ENCODE peak calls at places on chromosomes 11 and 22, in eight cellular contexts. One of them, this sample, is unnamed.

GRCh38 chr22:20441631-20442484 is 4.2 kb upstream of the SCARF2 start:
- DNase-seq in ovary: no peak
- DNase-seq in heart right ventricle: no peak
- DNase-seq in pancreas: no peak
- DNase-seq in progenitor cell of endocrine pancreas: no peak
- DNase-seq in BE2C: peak
- DNase-seq in upper lobe of right lung: no peak
- DNase-seq in cardiac muscle cell: peak
- DNase-seq in this sample: no peak

GRCh38 chr11:77593883-77594282 is 4.1 kb downstream of the AQP11 start:
- DNase-seq in upper lobe of right lung: no peak
- DNase-seq in heart right ventricle: no peak
- DNase-seq in BE2C: no peak
- DNase-seq in progenitor cell of endocrine pancreas: no peak
- DNase-seq in cardiac muscle cell: no peak
- DNase-seq in pancreas: no peak
- DNase-seq in ovary: no peak
- DNase-seq in this sample: no peak

GRCh38 chr11:66328036-66328306 is 8.3 kb downstream of the RIN1 start:
- DNase-seq in cardiac muscle cell: no peak
- DNase-seq in heart right ventricle: no peak
- DNase-seq in pancreas: no peak
- DNase-seq in upper lobe of right lung: no peak
- DNase-seq in progenitor cell of endocrine pancreas: no peak
- DNase-seq in BE2C: no peak
- DNase-seq in ovary: no peak
- DNase-seq in this sample: no peak

GRCh38 chr11:95514386-95515145 is 275.0 kb downstream of the FAM76B start:
- DNase-seq in ovary: no peak
- DNase-seq in cardiac muscle cell: no peak
- DNase-seq in upper lobe of right lung: no peak
- DNase-seq in heart right ventricle: no peak
- DNase-seq in progenitor cell of endocrine pancreas: no peak
- DNase-seq in BE2C: no peak
- DNase-seq in pancreas: no peak
- DNase-seq in this sample: no peak

GRCh38 chr11:2760196-2760871 is 60.5 kb upstream of the KCNQ1OT1 start:
- DNase-seq in upper lobe of right lung: peak
- DNase-seq in pancreas: no peak
- DNase-seq in progenitor cell of endocrine pancreas: peak
- DNase-seq in heart right ventricle: no peak
- DNase-seq in BE2C: no peak
- DNase-seq in cardiac muscle cell: no peak
- DNase-seq in ovary: peak
- DNase-seq in this sample: no peak

GRCh38 chr11:43868852-43869567 is 11.6 kb upstream of the ALKBH3 start:
- DNase-seq in pancreas: no peak
- DNase-seq in ovary: no peak
- DNase-seq in upper lobe of right lung: no peak
- DNase-seq in cardiac muscle cell: peak
- DNase-seq in progenitor cell of endocrine pancreas: no peak
- DNase-seq in heart right ventricle: no peak
- DNase-seq in BE2C: no peak
- DNase-seq in this sample: no peak

GRCh38 chr11:71181566-71181965 is 70.8 kb downstream of the SHANK2 start:
- DNase-seq in progenitor cell of endocrine pancreas: no peak
- DNase-seq in pancreas: no peak
- DNase-seq in heart right ventricle: no peak
- DNase-seq in cardiac muscle cell: no peak
- DNase-seq in upper lobe of right lung: no peak
- DNase-seq in BE2C: no peak
- DNase-seq in ovary: no peak
- DNase-seq in this sample: no peak

GRCh38 chr11:103109818-103110388 is 677 bp downstream of the DYNC2H1 start:
- DNase-seq in progenitor cell of endocrine pancreas: no peak
- DNase-seq in upper lobe of right lung: no peak
- DNase-seq in BE2C: peak
- DNase-seq in ovary: no peak
- DNase-seq in cardiac muscle cell: peak
- DNase-seq in heart right ventricle: no peak
- DNase-seq in pancreas: no peak
- DNase-seq in this sample: no peak

GRCh38 chr11:45885274-45885920 is at the start of gene MAPK8IP1:
- DNase-seq in upper lobe of right lung: no peak
- DNase-seq in pancreas: peak
- DNase-seq in ovary: peak
- DNase-seq in BE2C: peak
- DNase-seq in cardiac muscle cell: peak
- DNase-seq in heart right ventricle: peak
- DNase-seq in progenitor cell of endocrine pancreas: peak
- DNase-seq in this sample: no peak

GRCh38 chr11:1049431-1049891 is 12.9 kb upstream of the MUC6 start:
- DNase-seq in progenitor cell of endocrine pancreas: no peak
- DNase-seq in BE2C: peak
- DNase-seq in ovary: peak
- DNase-seq in cardiac muscle cell: no peak
- DNase-seq in upper lobe of right lung: peak
- DNase-seq in heart right ventricle: peak
- DNase-seq in pancreas: peak
- DNase-seq in this sample: no peak

DNA sequence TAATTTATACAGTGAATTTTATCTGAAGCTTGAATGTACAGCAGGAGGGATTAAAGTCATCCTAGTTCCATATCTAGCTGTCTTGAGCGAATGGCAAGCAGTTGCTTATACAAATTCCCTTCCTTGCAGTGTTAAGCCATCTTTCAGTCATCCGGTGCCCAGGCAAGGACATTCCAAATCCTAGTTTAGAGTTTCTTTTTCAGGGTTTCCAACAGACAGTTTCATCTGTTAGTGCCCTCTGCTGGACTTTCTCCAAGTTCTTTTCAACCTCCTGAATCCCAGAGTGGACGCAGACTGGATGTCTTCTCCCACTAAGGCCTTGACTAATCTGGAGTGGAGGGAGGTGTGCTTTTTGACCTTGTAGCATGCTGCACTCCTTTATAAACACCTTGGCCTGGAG is 45.4 kb downstream of the GRAMD1B start:
- DNase-seq in BE2C: peak
- DNase-seq in ovary: no peak
- DNase-seq in progenitor cell of endocrine pancreas: no peak
- DNase-seq in heart right ventricle: no peak
- DNase-seq in upper lobe of right lung: no peak
- DNase-seq in pancreas: no peak
- DNase-seq in cardiac muscle cell: peak
- DNase-seq in this sample: no peak
- TF ChIP-seq CTCF in BE2C: peak
- TF ChIP-seq CTCF in ovary: no peak
- TF ChIP-seq CTCF in progenitor cell of endocrine pancreas: peak
- TF ChIP-seq CTCF in heart right ventricle: no peak
- TF ChIP-seq CTCF in upper lobe of right lung: no peak
- TF ChIP-seq CTCF in pancreas: no peak
- TF ChIP-seq CTCF in cardiac muscle cell: peak
- TF ChIP-seq CTCF in this sample: no peak

DNA sequence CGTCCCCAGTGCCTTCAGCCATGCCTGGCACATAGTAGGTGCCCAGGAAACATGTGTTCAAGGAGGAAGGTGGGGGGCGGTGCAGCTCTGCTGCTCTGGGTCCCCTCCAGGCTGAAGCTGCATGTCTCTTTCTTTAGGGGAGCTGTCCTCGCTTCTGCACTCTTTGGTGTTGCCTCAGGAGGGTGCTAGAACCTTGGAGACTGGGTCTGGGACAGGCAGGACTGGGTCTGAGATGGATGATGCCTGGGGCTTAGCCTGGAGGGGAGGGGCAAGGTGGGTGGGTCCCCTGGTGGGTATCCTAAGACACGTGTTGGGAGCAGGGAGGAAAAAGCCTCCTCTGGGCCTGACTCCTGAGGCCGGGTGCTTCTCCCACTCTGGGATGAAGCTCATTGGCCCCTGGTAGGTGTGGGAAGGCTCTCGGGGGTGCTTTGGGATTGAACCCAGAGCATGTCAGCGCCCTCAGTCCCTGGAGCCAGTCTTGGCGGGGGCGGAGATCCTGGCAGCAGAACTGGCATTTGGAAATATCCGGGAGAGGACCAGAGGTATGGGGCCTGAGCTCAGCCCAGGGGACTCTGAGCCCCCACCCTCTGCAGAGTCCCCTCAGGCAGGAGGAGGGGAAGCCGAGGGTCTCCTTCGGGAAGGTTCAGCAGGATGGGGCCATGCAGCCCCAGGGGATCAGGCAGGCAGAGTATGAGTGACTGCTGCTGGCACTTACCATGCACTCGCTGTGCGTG is 6.7 kb upstream of the GSTP1 start:
- DNase-seq in upper lobe of right lung: no peak
- DNase-seq in ovary: no peak
- DNase-seq in pancreas: no peak
- DNase-seq in BE2C: peak
- DNase-seq in heart right ventricle: no peak
- DNase-seq in progenitor cell of endocrine pancreas: no peak
- DNase-seq in cardiac muscle cell: no peak
- DNase-seq in this sample: no peak
- TF ChIP-seq CTCF in upper lobe of right lung: no peak
- TF ChIP-seq CTCF in ovary: no peak
- TF ChIP-seq CTCF in pancreas: no peak
- TF ChIP-seq CTCF in BE2C: peak
- TF ChIP-seq CTCF in heart right ventricle: no peak
- TF ChIP-seq CTCF in progenitor cell of endocrine pancreas: no peak
- TF ChIP-seq CTCF in cardiac muscle cell: no peak
- TF ChIP-seq CTCF in this sample: no peak

DNA sequence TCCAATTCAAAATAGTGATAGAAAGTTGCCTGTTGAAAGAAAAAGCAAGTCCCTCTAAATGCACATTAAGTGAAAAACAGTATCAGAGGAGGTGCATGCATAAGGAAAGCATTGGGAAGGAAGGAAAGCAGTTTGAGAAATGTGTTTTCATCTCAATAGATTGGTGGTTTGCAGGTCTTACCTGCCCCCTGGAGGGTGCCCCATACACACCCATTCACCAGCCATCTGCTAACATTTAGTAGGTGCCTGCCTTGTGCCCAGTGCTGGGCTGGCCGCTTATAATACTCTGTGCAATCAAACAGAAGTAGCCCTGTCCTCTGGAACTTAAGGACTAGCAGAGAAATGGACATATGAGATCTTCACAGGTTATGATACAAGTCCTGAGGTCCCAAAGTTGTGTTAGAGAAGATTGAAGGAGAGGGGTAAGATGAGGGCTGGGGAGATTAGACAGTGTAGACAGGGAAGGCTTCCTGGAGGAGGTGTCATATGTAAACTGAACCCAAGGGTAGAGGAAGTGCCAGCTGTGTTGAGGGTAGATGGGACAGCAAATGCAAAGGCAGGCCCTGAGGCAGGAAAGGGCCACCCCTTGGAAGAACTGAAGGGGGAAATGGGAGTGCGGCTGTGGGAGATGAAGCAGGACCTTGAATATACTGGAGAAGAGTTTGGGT is 184.2 kb downstream of the MN1 start:
- DNase-seq in heart right ventricle: no peak
- DNase-seq in pancreas: no peak
- DNase-seq in cardiac muscle cell: no peak
- DNase-seq in upper lobe of right lung: no peak
- DNase-seq in BE2C: no peak
- DNase-seq in ovary: no peak
- DNase-seq in progenitor cell of endocrine pancreas: no peak
- DNase-seq in this sample: no peak
- TF ChIP-seq CTCF in heart right ventricle: no peak
- TF ChIP-seq CTCF in pancreas: no peak
- TF ChIP-seq CTCF in cardiac muscle cell: no peak
- TF ChIP-seq CTCF in upper lobe of right lung: no peak
- TF ChIP-seq CTCF in BE2C: no peak
- TF ChIP-seq CTCF in ovary: no peak
- TF ChIP-seq CTCF in progenitor cell of endocrine pancreas: no peak
- TF ChIP-seq CTCF in this sample: no peak

GRCh38 chr22:46998346-46998745 is 235.9 kb downstream of the TBC1D22A start:
- DNase-seq in cardiac muscle cell: no peak
- DNase-seq in ovary: no peak
- DNase-seq in pancreas: no peak
- DNase-seq in BE2C: no peak
- DNase-seq in upper lobe of right lung: no peak
- DNase-seq in progenitor cell of endocrine pancreas: no peak
- DNase-seq in heart right ventricle: no peak
- DNase-seq in this sample: peak

GRCh38 chr22:46994983-46995382 is 232.5 kb downstream of the TBC1D22A start:
- DNase-seq in BE2C: no peak
- DNase-seq in upper lobe of right lung: no peak
- DNase-seq in cardiac muscle cell: no peak
- DNase-seq in ovary: no peak
- DNase-seq in progenitor cell of endocrine pancreas: no peak
- DNase-seq in pancreas: no peak
- DNase-seq in heart right ventricle: no peak
- DNase-seq in this sample: no peak

GRCh38 chr22:46997311-46997970 is 235.0 kb downstream of the TBC1D22A start:
- DNase-seq in cardiac muscle cell: no peak
- DNase-seq in pancreas: no peak
- DNase-seq in BE2C: no peak
- DNase-seq in upper lobe of right lung: no peak
- DNase-seq in progenitor cell of endocrine pancreas: no peak
- DNase-seq in heart right ventricle: no peak
- DNase-seq in ovary: no peak
- DNase-seq in this sample: peak

GRCh38 chr22:46995501-46996360 is 233.3 kb downstream of the TBC1D22A start:
- DNase-seq in upper lobe of right lung: no peak
- DNase-seq in BE2C: no peak
- DNase-seq in pancreas: no peak
- DNase-seq in ovary: no peak
- DNase-seq in heart right ventricle: no peak
- DNase-seq in cardiac muscle cell: no peak
- DNase-seq in progenitor cell of endocrine pancreas: no peak
- DNase-seq in this sample: peak

DNA sequence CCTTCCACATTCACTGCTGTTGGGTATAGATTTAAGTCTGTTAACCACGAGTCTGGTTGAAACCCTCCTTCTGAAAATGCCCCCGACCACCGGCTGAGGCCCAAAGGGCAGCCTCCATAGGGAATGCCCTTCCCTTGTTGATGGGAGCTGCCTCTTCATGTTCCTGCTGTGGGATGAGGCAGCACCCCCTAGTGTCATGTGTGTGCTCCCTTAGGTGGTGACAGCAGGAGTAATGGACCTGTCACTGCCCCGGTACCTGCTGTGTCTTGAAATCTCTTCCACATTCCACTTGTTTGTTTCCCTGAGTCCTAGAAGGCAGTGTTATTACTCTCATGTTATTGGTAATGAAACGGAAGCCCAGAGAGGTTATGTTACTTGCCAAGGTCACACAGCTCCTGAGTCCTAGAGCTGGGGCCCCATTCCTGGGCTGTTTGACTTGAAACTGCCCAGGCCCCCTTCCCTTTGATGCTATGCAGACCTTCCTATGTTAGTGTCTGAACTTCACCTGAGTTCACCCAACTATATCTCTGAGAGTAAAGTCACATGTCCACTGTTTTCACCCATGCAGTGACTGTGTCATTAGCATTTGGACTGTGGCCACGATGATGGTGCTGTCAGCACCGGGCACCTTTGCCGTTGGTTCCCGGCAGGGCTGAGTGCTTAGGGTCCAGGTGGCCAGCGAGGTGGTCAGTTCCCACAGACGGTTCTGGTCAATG is 234.3 kb downstream of the TBC1D22A start:
- DNase-seq in upper lobe of right lung: no peak
- DNase-seq in heart right ventricle: no peak
- DNase-seq in progenitor cell of endocrine pancreas: no peak
- DNase-seq in BE2C: no peak
- DNase-seq in ovary: no peak
- DNase-seq in cardiac muscle cell: no peak
- DNase-seq in pancreas: peak
- DNase-seq in this sample: peak
- TF ChIP-seq CTCF in upper lobe of right lung: no peak
- TF ChIP-seq CTCF in heart right ventricle: no peak
- TF ChIP-seq CTCF in progenitor cell of endocrine pancreas: no peak
- TF ChIP-seq CTCF in BE2C: peak
- TF ChIP-seq CTCF in ovary: no peak
- TF ChIP-seq CTCF in cardiac muscle cell: no peak
- TF ChIP-seq CTCF in pancreas: no peak
- TF ChIP-seq CTCF in this sample: no peak

GRCh38 chr11:8263109-8263768 is 439 bp downstream of the LMO1 start:
- DNase-seq in ovary: no peak
- DNase-seq in upper lobe of right lung: peak
- DNase-seq in heart right ventricle: no peak
- DNase-seq in cardiac muscle cell: no peak
- DNase-seq in BE2C: no peak
- DNase-seq in pancreas: no peak
- DNase-seq in progenitor cell of endocrine pancreas: peak
- DNase-seq in this sample: no peak
- TF ChIP-seq CTCF in ovary: no peak
- TF ChIP-seq CTCF in upper lobe of right lung: no peak
- TF ChIP-seq CTCF in heart right ventricle: no peak
- TF ChIP-seq CTCF in cardiac muscle cell: no peak
- TF ChIP-seq CTCF in BE2C: no peak
- TF ChIP-seq CTCF in pancreas: no peak
- TF ChIP-seq CTCF in progenitor cell of endocrine pancreas: peak
- TF ChIP-seq CTCF in this sample: no peak